ENCODE peak calls at places on chromosomes 11 and 22, in four cellular contexts. One of them, this sample, is unnamed.

GRCh38 chr11:117442049-117442868 is 114.6 kb downstream of the CEP164 start:
- DNase-seq in K562: no peak
- DNase-seq in A549: no peak
- DNase-seq in HepG2: no peak
- DNase-seq in this sample: no peak

GRCh38 chr22:27331526-27332281 is 469.9 kb downstream of the MN1 start:
- DNase-seq in HepG2: peak; percentile 6
- DNase-seq in A549: peak; percentile 66
- DNase-seq in K562: no peak
- DNase-seq in this sample: peak; percentile 27

GRCh38 chr11:3169235-3169951 is 4.3 kb upstream of the OSBPL5 start:
- DNase-seq in HepG2: no peak
- DNase-seq in A549: peak; percentile 31
- DNase-seq in K562: peak; percentile 96
- DNase-seq in this sample: peak; percentile 73

GRCh38 chr11:24704716-24705115 is 207.9 kb downstream of the LUZP2 start:
- DNase-seq in K562: no peak
- DNase-seq in HepG2: no peak
- DNase-seq in A549: no peak
- DNase-seq in this sample: no peak

GRCh38 chr11:93936416-93936815 is 84.7 kb upstream of the HEPHL1 start:
- DNase-seq in HepG2: no peak
- DNase-seq in A549: no peak
- DNase-seq in K562: no peak
- DNase-seq in this sample: no peak

GRCh38 chr11:20611445-20611844 is 12.0 kb downstream of the SLC6A5 start:
- DNase-seq in A549: no peak
- DNase-seq in HepG2: no peak
- DNase-seq in K562: no peak
- DNase-seq in this sample: no peak

GRCh38 chr11:110251837-110252236 is 44.6 kb downstream of the RDX start:
- DNase-seq in K562: peak; percentile 12
- DNase-seq in HepG2: no peak
- DNase-seq in A549: peak; percentile 31
- DNase-seq in this sample: peak; percentile 65

GRCh38 chr22:32723632-32724031 is 77.9 kb upstream of the TIMP3 start:
- DNase-seq in K562: peak; percentile 8
- DNase-seq in HepG2: no peak
- DNase-seq in A549: no peak
- DNase-seq in this sample: peak; percentile 96

GRCh38 chr11:66818231-66818955 is 24.8 kb upstream of the RCE1 start:
- DNase-seq in HepG2: no peak
- DNase-seq in K562: no peak
- DNase-seq in A549: no peak
- DNase-seq in this sample: peak; percentile 12

GRCh38 chr11:29293825-29294224 is 723.0 kb downstream of the KCNA4 start:
- DNase-seq in HepG2: peak; percentile 5
- DNase-seq in A549: peak; percentile 70
- DNase-seq in K562: no peak
- DNase-seq in this sample: peak; percentile 94

GRCh38 chr22:38228873-38229740 is 27.3 kb downstream of the MAFF start:
- DNase-seq in HepG2: peak; percentile 54
- DNase-seq in K562: no peak
- DNase-seq in A549: peak; percentile 75
- DNase-seq in this sample: peak; percentile 57

GRCh38 chr11:108636222-108636621 is 28.6 kb upstream of the DDX10 start:
- DNase-seq in A549: no peak
- DNase-seq in HepG2: peak; percentile 29
- DNase-seq in K562: no peak
- DNase-seq in this sample: no peak

GRCh38 chr11:121473064-121473777 is 20.5 kb upstream of the SORL1-AS1 start:
- DNase-seq in K562: no peak
- DNase-seq in A549: no peak
- DNase-seq in HepG2: no peak
- DNase-seq in this sample: peak; percentile 73

GRCh38 chr11:84247931-84248330 is 961.8 kb upstream of the CCDC90B start:
- DNase-seq in A549: no peak
- DNase-seq in K562: no peak
- DNase-seq in HepG2: no peak
- DNase-seq in this sample: no peak

GRCh38 chr11:74479340-74480123 is 12.2 kb upstream of the KCNE3 start:
- DNase-seq in HepG2: no peak
- DNase-seq in A549: no peak
- DNase-seq in K562: no peak
- DNase-seq in this sample: no peak

GRCh38 chr11:71372693-71373657 is 75.2 kb downstream of the DHCR7 start:
- DNase-seq in A549: peak; percentile 46
- DNase-seq in HepG2: peak; percentile 26
- DNase-seq in K562: no peak
- DNase-seq in this sample: peak; percentile 50

GRCh38 chr11:44348114-44348513 is 38.2 kb upstream of the ALX4 start:
- DNase-seq in A549: no peak
- DNase-seq in K562: no peak
- DNase-seq in HepG2: no peak
- DNase-seq in this sample: no peak

GRCh38 chr11:720642-721346 is 14.8 kb downstream of the EPS8L2 start:
- DNase-seq in A549: no peak
- DNase-seq in HepG2: no peak
- DNase-seq in K562: peak; percentile 63
- DNase-seq in this sample: peak; percentile 29

GRCh38 chr22:45262931-45263789 is 21.6 kb upstream of the UPK3A start:
- DNase-seq in A549: no peak
- DNase-seq in K562: no peak
- DNase-seq in HepG2: no peak
- DNase-seq in this sample: no peak

DNA sequence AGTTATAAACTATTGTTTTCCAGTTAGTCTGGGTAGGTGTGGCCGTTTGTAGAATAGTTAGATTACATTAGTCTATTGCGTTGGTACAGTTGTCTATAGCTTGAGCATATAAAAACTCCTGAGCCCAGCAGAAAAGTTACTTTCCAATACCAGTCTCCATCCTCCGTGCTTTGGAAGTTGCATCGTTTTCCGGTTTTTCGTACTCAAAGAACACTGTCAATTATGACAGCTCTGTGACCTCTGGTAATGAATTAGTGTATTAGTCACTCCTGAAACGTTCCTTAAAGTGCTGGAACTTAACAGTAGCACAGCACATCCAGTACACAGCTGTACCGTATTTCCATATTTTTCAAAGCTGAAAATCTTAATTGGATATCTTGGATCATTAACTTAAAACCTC is 808 bp upstream of the MSANTD2 start:
- DNase-seq in K562: no peak
- DNase-seq in HepG2: no peak
- DNase-seq in A549: no peak
- DNase-seq in this sample: peak; percentile 39
- TF ChIP-seq MAZ in K562: no peak
- TF ChIP-seq MAZ in HepG2: no peak
- TF ChIP-seq MAZ in A549: no peak
- TF ChIP-seq MAZ in this sample: no peak

GRCh38 chr11:32312206-32312817 is 123.0 kb downstream of the WT1 start:
- DNase-seq in K562: no peak
- DNase-seq in A549: peak; percentile 67
- DNase-seq in HepG2: no peak
- DNase-seq in this sample: peak; percentile 37

GRCh38 chr11:32312865-32313403 is 122.4 kb downstream of the WT1 start:
- DNase-seq in K562: peak; percentile 63
- DNase-seq in A549: peak; percentile 88
- DNase-seq in HepG2: peak; percentile 45
- DNase-seq in this sample: peak; percentile 52

GRCh38 chr11:32310218-32310601 is 125.1 kb downstream of the WT1 start:
- DNase-seq in HepG2: no peak
- DNase-seq in K562: no peak
- DNase-seq in A549: no peak
- DNase-seq in this sample: no peak

GRCh38 chr11:32309541-32310217 is 125.7 kb downstream of the WT1 start:
- DNase-seq in HepG2: no peak
- DNase-seq in K562: no peak
- DNase-seq in A549: no peak
- DNase-seq in this sample: no peak

GRCh38 chr11:32311351-32312077 is 123.8 kb downstream of the WT1 start:
- DNase-seq in HepG2: no peak
- DNase-seq in K562: no peak
- DNase-seq in A549: no peak
- DNase-seq in this sample: no peak
- TF ChIP-seq MAZ in HepG2: no peak
- TF ChIP-seq MAZ in K562: no peak
- TF ChIP-seq MAZ in A549: no peak
- TF ChIP-seq MAZ in this sample: no peak

DNA sequence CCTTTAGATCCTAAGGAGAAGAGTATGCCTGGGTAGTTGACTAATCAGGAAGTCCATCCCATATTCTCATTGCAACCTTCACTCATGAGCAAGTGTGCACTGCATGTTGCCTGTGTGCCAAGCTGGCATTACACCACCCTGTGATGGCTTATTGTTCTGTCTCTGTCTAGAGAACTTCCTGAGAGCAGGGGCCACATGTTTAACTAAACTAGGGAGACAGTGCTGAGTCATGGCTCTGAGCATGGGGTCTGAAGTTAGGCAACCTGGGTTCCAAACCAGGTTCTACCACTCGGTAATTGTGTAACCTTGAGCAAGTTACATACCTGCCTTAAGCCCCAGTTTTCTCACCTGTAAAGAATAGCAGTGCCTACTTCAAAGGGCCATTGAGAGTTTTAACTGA is 39.6 kb downstream of the CSNK2A3 start:
- DNase-seq in K562: peak; percentile 3
- DNase-seq in HepG2: peak; percentile 7
- DNase-seq in A549: peak; percentile 66
- DNase-seq in this sample: peak; percentile 50
- TF ChIP-seq MAZ in K562: no peak
- TF ChIP-seq MAZ in HepG2: no peak
- TF ChIP-seq MAZ in A549: no peak
- TF ChIP-seq MAZ in this sample: no peak

DNA sequence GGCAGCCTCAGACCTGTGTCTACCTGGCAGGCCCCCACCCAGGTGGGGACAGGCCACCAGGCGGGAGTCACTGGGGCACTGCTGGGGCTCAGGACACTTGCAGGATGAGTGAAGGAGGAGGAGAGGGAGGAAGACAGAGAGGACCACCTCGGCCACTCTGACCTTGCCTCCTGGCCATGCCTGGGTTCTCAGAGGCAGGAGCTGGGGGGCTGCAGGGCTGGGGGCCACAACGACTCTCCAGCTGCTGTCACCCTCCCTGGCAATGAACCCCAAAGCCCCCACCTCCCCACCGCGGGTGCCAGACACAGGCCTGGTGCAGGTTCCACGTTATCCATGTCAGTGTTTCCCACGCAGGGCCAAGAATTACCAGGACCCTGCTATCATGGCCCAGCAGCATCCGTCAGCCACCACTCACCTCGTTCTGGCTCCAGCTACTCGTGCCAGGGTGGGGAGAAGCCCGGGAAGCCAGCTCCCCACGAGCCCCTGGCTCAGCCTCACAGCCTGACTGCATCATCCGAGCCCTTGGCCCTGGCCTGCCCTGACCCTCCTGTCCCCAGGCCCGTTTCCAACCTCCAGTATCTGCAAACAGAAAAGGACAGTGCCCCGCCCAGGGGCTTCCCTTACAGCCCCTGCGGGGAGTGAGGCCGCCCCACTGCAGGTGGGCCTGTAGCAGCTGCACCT is 62.4 kb downstream of the BRD1 start:
- DNase-seq in A549: no peak
- DNase-seq in HepG2: no peak
- DNase-seq in K562: no peak
- DNase-seq in this sample: no peak
- TF ChIP-seq MAZ in A549: no peak
- TF ChIP-seq MAZ in HepG2: no peak
- TF ChIP-seq MAZ in K562: no peak
- TF ChIP-seq MAZ in this sample: no peak

GRCh38 chr11:8060801-8061554 is 20.0 kb upstream of the TUB start:
- DNase-seq in A549: no peak
- DNase-seq in HepG2: no peak
- DNase-seq in K562: no peak
- DNase-seq in this sample: peak; percentile 94
- TF ChIP-seq MAZ in A549: no peak
- TF ChIP-seq MAZ in HepG2: no peak
- TF ChIP-seq MAZ in K562: no peak
- TF ChIP-seq MAZ in this sample: no peak

GRCh38 chr11:95972055-95972454 is 48.1 kb upstream of the MTMR2 start:
- DNase-seq in A549: no peak
- DNase-seq in K562: no peak
- DNase-seq in HepG2: no peak
- DNase-seq in this sample: peak; percentile 6

DNA sequence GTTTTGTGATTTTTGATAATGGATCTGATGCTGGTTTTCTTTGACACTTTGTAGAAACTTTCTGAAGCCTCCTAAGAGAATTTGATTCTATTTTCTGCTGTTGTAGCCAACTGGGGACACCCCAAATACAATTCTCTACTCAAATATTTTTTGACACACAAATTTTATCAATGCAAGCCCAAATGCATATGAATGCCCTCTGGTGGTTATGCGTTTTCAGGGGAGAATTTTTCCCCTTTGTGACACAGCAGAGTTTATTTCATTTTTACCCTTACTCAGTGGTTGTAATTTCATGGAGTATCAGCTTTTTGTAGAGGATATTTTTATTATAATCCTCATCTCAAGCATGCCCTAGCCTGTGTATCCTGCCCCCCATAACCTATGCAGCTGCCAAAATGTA is 44.7 kb upstream of the MTMR2 start:
- DNase-seq in K562: peak; percentile 25
- DNase-seq in A549: no peak
- DNase-seq in HepG2: no peak
- DNase-seq in this sample: peak; percentile 12
- TF ChIP-seq MAZ in K562: no peak
- TF ChIP-seq MAZ in A549: no peak
- TF ChIP-seq MAZ in HepG2: no peak
- TF ChIP-seq MAZ in this sample: no peak

This sample was measured in IMR-90.